ENCODE peak calls at places on chromosomes 11 and 22, in seven cellular contexts. T is activated naive CD4-positive, alpha-beta T cell; P is NB4; X is HuH-7; C is NCI-H345; U is fibroblast of mammary gland; L is CD4-positive, CD25-positive, alpha-beta regulatory T cell. G is an unnamed sample.

GRCh38 chr11:94821439-94821838 is 53.3 kb downstream of the AMOTL1 start:
- DNase-seq in T (no peak), P (no peak), X (no peak), C (no peak), U (no peak), L (no peak), G (no peak)

GRCh38 chr11:69643646-69644045 is 2.7 kb downstream of the CCND1 start:
- DNase-seq in T (no peak), P (no peak), X (no peak), C (no peak), U (no peak), L (no peak), G (no peak)

GRCh38 chr11:65780770-65781151 is at the start of gene AP5B1:
- DNase-seq in T (peak), P (peak), X (peak), C (peak), U (peak), L (peak), G (no peak)

GRCh38 chr22:44638966-44639739 is 62.9 kb upstream of the PRR5 start:
- DNase-seq in T (no peak), P (no peak), X (no peak), C (no peak), U (peak), L (no peak), G (no peak)

GRCh38 chr11:17259519-17259918 is 17.0 kb upstream of the NUCB2 start:
- DNase-seq in T (no peak), P (no peak), X (no peak), C (no peak), U (no peak), L (no peak), G (no peak)

GRCh38 chr11:77066229-77067023 is at the start of gene CAPN5:
- DNase-seq in T (peak), P (peak), X (peak), C (peak), U (peak), L (peak), G (peak)

GRCh38 chr11:101049123-101049522 is 80.5 kb downstream of the PGR start:
- DNase-seq in T (no peak), P (no peak), X (no peak), C (no peak), U (no peak), L (no peak), G (no peak)

GRCh38 chr11:727859-728748 is 19.2 kb upstream of the TALDO1 start:
- DNase-seq in T (peak), P (peak), X (peak), C (peak), U (peak), L (peak), G (peak)

GRCh38 chr11:1035577-1036283 is 788 bp downstream of the MUC6 start:
- DNase-seq in T (no peak), P (no peak), X (no peak), C (no peak), U (no peak), L (no peak), G (no peak)

GRCh38 chr22:46360097-46360496 is 24.6 kb downstream of the TRMU start:
- DNase-seq in T (no peak), P (no peak), X (no peak), C (no peak), U (no peak), L (no peak), G (no peak)

GRCh38 chr22:44723801-44724200 is 21.8 kb downstream of the PRR5 start:
- DNase-seq in T (no peak), P (peak), X (peak), C (no peak), U (peak), L (peak), G (no peak)

GRCh38 chr11:103338621-103339484 is 229.6 kb downstream of the DYNC2H1 start:
- DNase-seq in T (no peak), P (peak), X (no peak), C (no peak), U (peak), L (no peak), G (no peak)

GRCh38 chr11:27287205-27287604 is 75.8 kb downstream of the CCDC34 start:
- DNase-seq in T (no peak), P (no peak), X (no peak), C (no peak), U (no peak), L (no peak), G (no peak)

GRCh38 chr22:28481725-28482124 is 197.9 kb downstream of the TTC28 start:
- DNase-seq in T (no peak), P (no peak), X (no peak), C (no peak), U (no peak), L (no peak), G (no peak)

GRCh38 chr11:20596629-20597129 is 2.7 kb upstream of the SLC6A5 start:
- DNase-seq in T (no peak), P (no peak), X (no peak), C (no peak), U (no peak), L (peak), G (no peak)

GRCh38 chr22:49993649-49994360 is 18.8 kb downstream of the IL17REL start:
- DNase-seq in T (no peak), P (no peak), X (no peak), C (no peak), U (no peak), L (no peak), G (no peak)

GRCh38 chr11:82810326-82810725 is 76.7 kb upstream of the FAM181B start:
- DNase-seq in T (no peak), P (no peak), X (no peak), C (no peak), U (no peak), L (no peak), G (no peak)

GRCh38 chr11:937853-938261 is 12.2 kb downstream of the AP2A2 start:
- DNase-seq in T (no peak), P (peak), X (no peak), C (no peak), U (no peak), L (no peak), G (no peak)

GRCh38 chr11:64850979-64851567 is 6.6 kb upstream of the CDC42BPG start:
- DNase-seq in T (no peak), P (peak), X (no peak), C (no peak), U (no peak), L (peak), G (no peak)

GRCh38 chr11:122808494-122808893 is 29.8 kb upstream of the CRTAM start:
- DNase-seq in T (no peak), P (peak), X (no peak), C (no peak), U (peak), L (no peak), G (no peak)

GRCh38 chr11:12066799-12067508 is 43.4 kb upstream of the MICAL2 start:
- DNase-seq in T (no peak), P (peak), X (no peak), C (peak), U (no peak), L (no peak), G (peak)

GRCh38 chr11:16166571-16166970 is 189.8 kb downstream of the SOX6 start:
- DNase-seq in T (no peak), P (no peak), X (no peak), C (no peak), U (no peak), L (no peak), G (no peak)

GRCh38 chr11:103947566-103947919 is 88.9 kb upstream of the DDI1 start:
- DNase-seq in T (no peak), P (no peak), X (no peak), C (no peak), U (peak), L (no peak), G (no peak)

GRCh38 chr22:32650553-32651345 is 150.8 kb upstream of the TIMP3 start:
- DNase-seq in T (no peak), P (no peak), X (no peak), C (no peak), U (peak), L (no peak), G (no peak)

GRCh38 chr11:69498614-69499175 is 17.2 kb downstream of the LINC01488 start:
- DNase-seq in T (no peak), P (no peak), X (no peak), C (no peak), U (no peak), L (no peak), G (no peak)

GRCh38 chr11:9047986-9048522 is 43.3 kb downstream of the SCUBE2 start:
- DNase-seq in T (no peak), P (no peak), X (no peak), C (no peak), U (peak), L (no peak), G (peak)

GRCh38 chr11:73198677-73199076 is 19.4 kb upstream of the P2RY2 start:
- DNase-seq in T (no peak), P (peak), X (no peak), C (no peak), U (no peak), L (no peak), G (no peak)

GRCh38 chr22:44764373-44764772 is 12.0 kb downstream of the ARHGAP8 start:
- DNase-seq in T (no peak), P (no peak), X (no peak), C (no peak), U (no peak), L (no peak), G (no peak)

GRCh38 chr11:121367434-121367833 is 74.9 kb downstream of the SC5D start:
- DNase-seq in T (peak), P (peak), X (no peak), C (peak), U (peak), L (peak), G (no peak)

GRCh38 chr11:66557733-66558326 is 10.6 kb downstream of the CTSF start:
- DNase-seq in T (no peak), P (no peak), X (no peak), C (no peak), U (no peak), L (no peak), G (peak)

GRCh38 chr22:29626497-29627195 is 23.2 kb downstream of the NF2 start:
- DNase-seq in T (no peak), P (peak), X (no peak), C (no peak), U (peak), L (no peak), G (no peak)

GRCh38 chr11:123800041-123800440 is 6.1 kb downstream of the OR6M1 start:
- DNase-seq in T (no peak), P (peak), X (no peak), C (no peak), U (no peak), L (no peak), G (no peak)

GRCh38 chr11:16737860-16738197 is 618 bp upstream of the C11orf58 start:
- DNase-seq in T (no peak), P (peak), X (no peak), C (no peak), U (no peak), L (no peak), G (no peak)

G was measured in NCI-H1092 treated with DMSO at 0.1 percent for 48 hours.